ENCODE peak calls at places on chromosomes 11 and 22, in ten cellular contexts. Y is heart right ventricle, G is PC-9, W is neural crest cell, I is MCF 10A, H is GM10248, U is spleen, B is body of pancreas, V is activated B cell treated with CpG ODN at 0.5 μM for 24 hours, O is GM20000. N is an unnamed sample.

GRCh38 chr22:47515384-47516125 is 753.1 kb downstream of the TBC1D22A start:
- DNase-seq in Y (no peak), G (no peak), W (no peak), I (no peak), H (no peak), U (no peak), B (no peak), V (no peak), O (no peak), N (no peak)

GRCh38 chr11:128481135-128481534 is 106.2 kb downstream of the ETS1 start:
- DNase-seq in Y (no peak), G (no peak), W (no peak), I (peak), H (no peak), U (no peak), B (no peak), V (no peak), O (no peak), N (no peak)

GRCh38 chr11:117998664-117999353 is 12.6 kb downstream of the IL10RA start:
- DNase-seq in Y (no peak), G (no peak), W (no peak), I (no peak), H (no peak), U (peak), B (no peak), V (no peak), O (no peak), N (no peak)

GRCh38 chr22:41285441-41285819 is 557 bp downstream of the RANGAP1 start:
- DNase-seq in Y (peak), G (peak), W (no peak), I (peak), H (peak), U (peak), B (peak), V (peak), O (peak), N (peak)

GRCh38 chr22:49825944-49826602 is 1.6 kb downstream of the BRD1 start:
- DNase-seq in Y (no peak), G (peak), W (no peak), I (peak), H (no peak), U (peak), B (no peak), V (no peak), O (no peak), N (no peak)

GRCh38 chr11:21110378-21110777 is 441.0 kb downstream of the NELL1 start:
- DNase-seq in Y (no peak), G (no peak), W (no peak), I (no peak), H (no peak), U (no peak), B (no peak), V (no peak), O (no peak), N (no peak)

GRCh38 chr22:38419121-38419863 is 35.7 kb downstream of the KCNJ4 start:
- DNase-seq in Y (no peak), G (peak), W (no peak), I (no peak), H (no peak), U (peak), B (no peak), V (no peak), O (no peak), N (no peak)

GRCh38 chr11:12769834-12770345 is 95.7 kb downstream of the TEAD1 start:
- DNase-seq in Y (no peak), G (peak), W (no peak), I (peak), H (no peak), U (no peak), B (peak), V (no peak), O (no peak), N (no peak)

GRCh38 chr11:87331273-87331672 is 293.5 kb downstream of the TMEM135 start:
- DNase-seq in Y (no peak), G (no peak), W (no peak), I (no peak), H (no peak), U (no peak), B (no peak), V (no peak), O (no peak), N (no peak)

GRCh38 chr22:39658367-39658766 is 87.8 kb downstream of the CACNA1I start:
- DNase-seq in Y (no peak), G (peak), W (no peak), I (no peak), H (no peak), U (no peak), B (no peak), V (no peak), O (no peak), N (no peak)

GRCh38 chr11:76135491-76135890 is 70.8 kb downstream of the WNT11 start:
- DNase-seq in Y (no peak), G (no peak), W (no peak), I (no peak), H (no peak), U (no peak), B (no peak), V (no peak), O (no peak), N (no peak)

GRCh38 chr11:110873953-110874352 is 161.7 kb upstream of the ARHGAP20 start:
- DNase-seq in Y (no peak), G (no peak), W (no peak), I (no peak), H (no peak), U (no peak), B (no peak), V (no peak), O (no peak), N (no peak)

GRCh38 chr22:27795053-27795452 is 6.5 kb downstream of the MN1 start:
- DNase-seq in Y (no peak), G (no peak), W (peak), I (no peak), H (no peak), U (no peak), B (no peak), V (no peak), O (no peak), N (no peak)

GRCh38 chr11:73655686-73656085 is 9.3 kb downstream of the PLEKHB1 start:
- DNase-seq in Y (no peak), G (no peak), W (no peak), I (no peak), H (no peak), U (no peak), B (no peak), V (no peak), O (no peak), N (no peak)

GRCh38 chr11:104694259-104695070 is 203.8 kb downstream of the CASP12 start:
- DNase-seq in Y (no peak), G (no peak), W (no peak), I (no peak), H (no peak), U (no peak), B (peak), V (no peak), O (no peak), N (no peak)

GRCh38 chr22:41479671-41480396 is 10.9 kb downstream of the ACO2 start:
- DNase-seq in Y (no peak), G (no peak), W (peak), I (peak), H (no peak), U (no peak), B (no peak), V (no peak), O (no peak), N (no peak)

GRCh38 chr11:69699213-69699612 is 4.6 kb downstream of the FGF19 start:
- DNase-seq in Y (peak), G (no peak), W (no peak), I (no peak), H (no peak), U (peak), B (no peak), V (no peak), O (no peak), N (no peak)

DNA sequence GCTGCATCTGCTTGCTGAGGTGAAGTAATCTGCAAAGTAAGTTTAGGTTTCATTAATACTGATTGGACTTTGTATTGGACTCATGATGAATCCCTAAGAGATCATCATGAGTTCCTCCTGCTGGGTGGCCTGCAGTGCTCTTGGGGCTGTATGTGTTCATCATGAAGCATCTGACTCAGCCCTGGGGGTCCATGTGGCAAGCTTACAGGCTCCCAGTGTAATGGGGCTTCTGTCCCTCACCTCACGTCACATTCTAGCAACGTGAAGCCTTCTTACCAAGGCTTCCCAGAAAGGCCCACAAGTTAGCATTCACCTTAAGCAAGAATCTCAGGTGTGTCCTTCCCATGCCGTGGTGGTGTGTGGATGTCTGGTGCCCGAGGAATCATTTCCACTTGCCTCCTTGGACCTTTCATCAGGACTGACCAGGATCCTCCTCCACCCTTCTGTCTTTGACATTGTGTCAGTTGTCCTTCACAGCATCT is 23.7 kb downstream of the CRKL start:
- DNase-seq in Y (no peak), G (no peak), W (no peak), I (no peak), H (no peak), U (no peak), B (no peak), V (no peak), O (no peak), N (no peak)
- TF ChIP-seq CTCF in Y (no peak), G (no peak), W (no peak), I (no peak), H (no peak), U (no peak), B (no peak), V (no peak), O (no peak), N (no peak)

GRCh38 chr11:11701070-11701469 is 79.3 kb upstream of the GALNT18 start:
- DNase-seq in Y (no peak), G (no peak), W (no peak), I (peak), H (no peak), U (no peak), B (no peak), V (no peak), O (no peak), N (no peak)
- TF ChIP-seq CTCF in Y (no peak), G (no peak), W (no peak), I (peak), H (no peak), U (no peak), B (no peak), V (no peak), O (no peak), N (no peak)

GRCh38 chr22:20430641-20431519 is 6.7 kb downstream of the SCARF2 start:
- DNase-seq in Y (peak), G (no peak), W (peak), I (no peak), H (no peak), U (peak), B (peak), V (peak), O (peak), N (peak)
- TF ChIP-seq CTCF in Y (peak), G (no peak), W (peak), I (no peak), H (no peak), U (peak), B (no peak), V (no peak), O (no peak), N (peak)

GRCh38 chr11:870127-870413 is 27.4 kb downstream of the TSPAN4 start:
- DNase-seq in Y (no peak), G (no peak), W (no peak), I (no peak), H (no peak), U (no peak), B (no peak), V (no peak), O (no peak), N (no peak)
- TF ChIP-seq CTCF in Y (no peak), G (peak), W (peak), I (peak), H (no peak), U (no peak), B (no peak), V (no peak), O (no peak), N (peak)

DNA sequence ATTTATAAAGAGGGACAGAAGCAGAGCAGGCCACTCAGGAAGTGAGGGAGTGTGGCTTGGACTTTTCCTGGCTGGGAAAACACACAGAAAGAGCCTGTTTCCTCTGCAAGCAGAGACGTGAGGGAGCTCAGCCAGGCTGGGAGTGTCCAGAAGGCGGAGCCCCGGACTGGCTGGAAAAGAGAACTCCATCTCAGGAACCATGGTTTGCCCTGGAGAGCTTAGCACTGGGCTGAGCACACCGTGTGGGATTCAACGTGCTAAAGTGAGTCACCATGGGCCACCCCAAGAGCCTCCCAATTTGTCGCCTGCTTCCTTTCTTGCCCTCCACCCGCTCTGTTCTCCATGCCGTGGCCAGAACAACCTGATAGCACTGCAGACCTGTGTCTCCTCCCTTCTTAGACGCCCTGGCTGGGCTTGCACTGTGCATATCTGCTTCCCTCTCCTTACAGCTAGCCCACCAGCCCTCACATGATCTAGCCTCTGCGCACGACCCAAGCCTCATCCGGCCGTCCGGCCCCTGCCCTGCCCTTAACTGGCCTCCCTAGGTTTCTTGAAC is 51.8 kb downstream of the GALNT18 start:
- DNase-seq in Y (peak), G (no peak), W (no peak), I (peak), H (no peak), U (peak), B (peak), V (no peak), O (no peak), N (no peak)
- TF ChIP-seq CTCF in Y (no peak), G (no peak), W (no peak), I (no peak), H (no peak), U (no peak), B (no peak), V (no peak), O (no peak), N (no peak)

GRCh38 chr11:64647019-64647805 is 56.2 kb downstream of the SLC22A12 start:
- DNase-seq in Y (no peak), G (no peak), W (no peak), I (no peak), H (no peak), U (no peak), B (no peak), V (no peak), O (no peak), N (no peak)

GRCh38 chr11:64650923-64651523 is 60.0 kb downstream of the SLC22A12 start:
- DNase-seq in Y (no peak), G (no peak), W (no peak), I (peak), H (peak), U (no peak), B (no peak), V (no peak), O (peak), N (no peak)

GRCh38 chr11:64652586-64653387 is 61.8 kb downstream of the SLC22A12 start:
- DNase-seq in Y (peak), G (peak), W (peak), I (peak), H (peak), U (peak), B (peak), V (peak), O (peak), N (peak)

GRCh38 chr11:64648551-64648950 is 57.5 kb downstream of the SLC22A12 start:
- DNase-seq in Y (no peak), G (no peak), W (no peak), I (no peak), H (no peak), U (no peak), B (no peak), V (no peak), O (no peak), N (no peak)

DNA sequence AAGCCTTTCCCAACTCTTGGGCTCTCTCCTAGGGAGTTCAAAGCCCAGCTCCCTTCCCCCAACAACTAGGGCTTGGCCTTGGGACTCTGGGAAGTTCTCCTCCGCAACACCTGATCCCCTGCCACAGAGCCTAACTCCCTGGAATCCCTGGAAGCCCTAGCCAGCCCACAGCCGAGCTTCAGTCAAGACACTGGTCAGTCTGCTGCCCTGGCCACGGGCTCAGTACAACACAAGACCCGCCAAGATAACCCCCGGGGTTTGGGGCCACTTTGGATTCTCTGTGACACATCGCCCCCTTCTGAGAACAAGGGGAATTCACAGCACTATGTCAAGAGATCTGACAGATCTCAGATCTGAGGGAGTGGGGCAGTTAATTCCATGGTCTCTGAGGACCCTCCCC is 58.3 kb downstream of the SLC22A12 start:
- DNase-seq in Y (no peak), G (no peak), W (no peak), I (peak), H (no peak), U (no peak), B (peak), V (no peak), O (no peak), N (no peak)
- TF ChIP-seq CTCF in Y (peak), G (peak), W (peak), I (peak), H (peak), U (peak), B (no peak), V (no peak), O (peak), N (peak)

GRCh38 chr22:19943665-19944026 is 2.0 kb upstream of the TXNRD2 start:
- DNase-seq in Y (no peak), G (no peak), W (no peak), I (no peak), H (peak), U (no peak), B (no peak), V (no peak), O (peak), N (no peak)
- TF ChIP-seq CTCF in Y (no peak), G (no peak), W (no peak), I (no peak), H (peak), U (no peak), B (no peak), V (no peak), O (peak), N (no peak)